ENCODE peak calls at places on chromosomes 5 and 9, in five cellular contexts. I is SK-N-SH, R is K562, U is HepG2, H is GM12878. B is an unnamed sample.

GRCh38 chr5:152092580-152092979 is 167.9 kb upstream of the GLRA1 start:
- DNase-seq in R (no peak), U (no peak), I (no peak), H (no peak), B (no peak)

GRCh38 chr5:151036556-151036955 is 16.2 kb downstream of the GPX3 start:
- DNase-seq in H (no peak), U (no peak), I (no peak), R (no peak), B (no peak)

GRCh38 chr9:33517373-33517772 is 6.7 kb upstream of the ANKRD18B start:
- DNase-seq in H (no peak), U (peak; percentile 21), R (peak; percentile 22), I (peak; percentile 52), B (no peak)

GRCh38 chr9:98248737-98249474 is 6.5 kb downstream of the TBC1D2 start:
- DNase-seq in H (no peak), I (no peak), U (no peak), R (peak; percentile 78), B (peak; percentile 95)

GRCh38 chr9:132268725-132269352 is 85.9 kb downstream of the SETX start:
- DNase-seq in R (peak; percentile 63), U (peak; percentile 39), I (peak; percentile 70), H (no peak), B (peak; percentile 66)

GRCh38 chr9:137194388-137194787 is 5.9 kb downstream of the SSNA1 start:
- DNase-seq in R (no peak), H (no peak), U (no peak), I (no peak), B (no peak)

GRCh38 chr5:33939863-33940262 is 3.7 kb downstream of the RXFP3 start:
- DNase-seq in U (no peak), R (no peak), H (no peak), I (no peak), B (no peak)

GRCh38 chr9:76198336-76198735 is 195.9 kb downstream of the RFK start:
- DNase-seq in U (no peak), H (no peak), R (no peak), I (no peak), B (no peak)

GRCh38 chr5:16593630-16594029 is 23.2 kb downstream of the RETREG1 start:
- DNase-seq in I (no peak), H (no peak), R (no peak), U (no peak), B (no peak)

GRCh38 chr9:71885467-71885866 is 25.5 kb downstream of the ABHD17B start:
- DNase-seq in R (no peak), I (no peak), H (no peak), U (no peak), B (no peak)

GRCh38 chr9:38018230-38018963 is 50.6 kb downstream of the SHB start:
- DNase-seq in I (peak; percentile 73), U (peak; percentile 64), R (no peak), H (no peak), B (no peak)

GRCh38 chr9:132519033-132519432 is 63.4 kb upstream of the BARHL1 start:
- DNase-seq in H (no peak), U (no peak), I (no peak), R (no peak), B (no peak)

GRCh38 chr5:1998348-1998669 is 115.6 kb upstream of the IRX4 start:
- DNase-seq in R (no peak), I (no peak), U (no peak), H (no peak), B (no peak)

GRCh38 chr9:98235126-98235525 is 20.3 kb downstream of the TBC1D2 start:
- DNase-seq in R (no peak), I (no peak), U (no peak), H (no peak), B (no peak)

GRCh38 chr5:84343171-84343570 is 41.5 kb downstream of the EDIL3 start:
- DNase-seq in I (no peak), U (no peak), H (no peak), R (no peak), B (no peak)

GRCh38 chr5:171424726-171425125 is 5.3 kb downstream of the FGF18 start:
- DNase-seq in R (no peak), U (no peak), H (no peak), I (no peak), B (no peak)

GRCh38 chr5:159515197-159515596 is 184.9 kb upstream of the IL12B start:
- DNase-seq in R (no peak), U (no peak), I (no peak), H (no peak), B (no peak)

GRCh38 chr9:2489838-2490314 is 131.7 kb upstream of the VLDLR start:
- DNase-seq in U (no peak), I (peak; percentile 73), R (no peak), H (no peak), B (no peak)

GRCh38 chr9:19410594-19410993 is 1.8 kb downstream of the ACER2 start:
- DNase-seq in H (no peak), U (no peak), R (no peak), I (no peak), B (no peak)

GRCh38 chr9:74006935-74007334 is 490.2 kb upstream of the RORB start:
- DNase-seq in U (no peak), I (peak; percentile 4), H (no peak), R (no peak), B (no peak)
- TF ChIP-seq GABPA in U (no peak), I (no peak), H (no peak), R (no peak), B (no peak)

DNA sequence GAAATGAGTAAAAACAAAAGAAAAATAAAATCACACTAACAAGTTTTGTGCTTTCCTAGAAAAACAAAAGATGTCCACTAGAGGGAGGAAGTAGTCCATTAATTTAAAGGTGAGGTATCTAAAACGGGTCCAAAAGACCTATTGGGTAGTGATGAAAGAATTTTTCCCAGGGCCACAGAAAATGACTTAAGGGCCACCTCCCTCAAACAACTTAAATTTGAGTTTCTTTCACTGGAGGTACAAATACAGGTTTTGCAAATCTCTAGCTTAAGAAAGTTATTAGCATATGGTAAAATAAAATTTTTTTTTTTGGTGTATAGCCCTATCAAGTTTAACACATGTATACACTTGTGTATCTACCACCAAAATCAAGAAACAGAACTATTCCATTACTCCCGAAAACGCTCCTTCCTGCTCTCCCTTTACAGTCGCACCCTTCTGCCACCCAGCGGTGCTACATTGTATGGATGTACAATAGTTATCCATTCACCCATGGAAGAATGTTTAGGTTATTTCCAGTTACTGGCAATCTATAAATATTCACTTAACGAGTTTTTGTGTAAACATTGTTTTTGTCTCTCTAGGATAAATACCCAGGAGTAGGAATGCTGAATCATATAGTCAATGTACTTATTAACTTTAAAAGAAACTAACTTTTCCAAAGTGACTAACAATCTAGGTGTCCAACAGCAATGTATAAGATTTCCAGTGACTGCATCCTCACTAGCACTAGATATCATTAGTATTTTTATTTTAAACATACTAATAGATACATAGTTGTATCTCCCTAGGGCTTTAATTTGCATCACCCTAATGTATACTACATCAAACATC is 21.9 kb downstream of the DEPDC1B start:
- DNase-seq in H (peak; percentile 20), I (peak; percentile 41), U (peak; percentile 64), R (peak; percentile 38), B (no peak)
- TF ChIP-seq REST in H (no peak), I (no peak), U (no peak), R (no peak), B (no peak)

GRCh38 chr5:134845335-134845851 is 375 bp upstream of the C5orf24 start:
- DNase-seq in R (no peak), I (peak; percentile 19), H (no peak), U (no peak), B (no peak)
- TF ChIP-seq GABPA in R (no peak), I (no peak), H (no peak), U (no peak), B (no peak)

GRCh38 chr9:79127661-79128060 is 444.1 kb upstream of the TLE4 start:
- DNase-seq in I (no peak), U (no peak), H (no peak), R (no peak), B (no peak)
- TF ChIP-seq REST in I (no peak), U (no peak), H (no peak), R (no peak), B (no peak)

GRCh38 chr5:78629590-78629989 is 19.0 kb downstream of the LHFPL2 start:
- DNase-seq in H (no peak), R (no peak), U (no peak), I (no peak), B (no peak)
- TF ChIP-seq GABPA in H (no peak), R (no peak), U (no peak), I (no peak), B (no peak)

DNA sequence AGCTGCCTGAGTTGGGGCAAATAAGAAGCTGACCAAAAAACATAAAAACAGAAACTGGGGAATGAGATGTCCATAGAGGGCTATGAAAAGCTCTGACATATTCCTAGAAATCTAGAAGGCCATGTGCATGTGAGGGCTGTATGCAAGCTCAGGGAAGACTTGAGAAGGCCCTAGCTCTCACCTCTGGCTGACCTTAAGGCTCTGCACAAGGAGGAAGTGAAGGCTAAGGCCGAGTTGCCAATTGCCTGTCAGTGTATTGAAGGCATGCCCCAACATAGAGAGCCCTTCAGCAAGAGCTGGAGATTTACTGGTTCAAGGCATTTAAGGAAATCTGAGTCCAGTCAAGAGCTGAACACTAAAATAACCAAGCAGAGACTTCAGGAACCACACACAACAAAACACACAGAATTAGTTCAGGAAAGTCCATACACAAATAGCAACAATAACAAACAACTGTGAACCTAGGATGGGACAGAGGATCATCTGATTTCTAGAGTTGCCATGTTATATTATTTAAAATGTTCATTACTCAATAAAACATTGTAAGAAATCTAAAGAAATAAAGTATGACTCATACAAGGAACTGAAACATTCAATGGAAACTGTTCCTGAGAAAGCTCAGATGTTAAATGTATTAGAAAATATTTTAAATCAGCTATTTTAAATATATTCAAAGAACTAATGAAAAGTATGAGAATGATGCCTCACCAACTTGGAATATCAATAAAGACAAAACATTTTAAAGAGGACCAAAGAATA is 161.8 kb downstream of the AUH start:
- DNase-seq in U (no peak), R (no peak), H (no peak), I (no peak), B (peak; percentile 38)
- TF ChIP-seq REST in U (no peak), R (no peak), H (no peak), I (no peak), B (no peak)

GRCh38 chr5:67520161-67520886 is 323.7 kb upstream of the CD180 start:
- DNase-seq in R (no peak), U (no peak), I (no peak), H (no peak), B (no peak)
- TF ChIP-seq GABPA in R (no peak), U (no peak), I (no peak), H (no peak), B (no peak)